ENCODE peak calls at places on chromosome 6, in eight cellular contexts. B is HepG2, P is endothelial cell of umbilical vein, N is transverse colon, A is H1, H is stomach, M is upper lobe of left lung, X is suprapubic skin. Y is an unnamed sample.

GRCh38 chr6:225121-225721 is 67.1 kb upstream of the DUSP22 start:
- DNase-seq in P (no peak), A (no peak), B (no peak), M (no peak), N (no peak), H (no peak), X (no peak), Y (no peak)

GRCh38 chr6:125722886-125723285 is 26.5 kb upstream of the HEY2 start:
- DNase-seq in X (no peak), H (no peak), B (no peak), P (no peak), A (no peak), M (no peak), N (no peak), Y (no peak)

GRCh38 chr6:147566244-147566898 is 57.9 kb downstream of the SAMD5 start:
- DNase-seq in M (no peak), H (no peak), P (no peak), N (no peak), A (no peak), B (no peak), X (no peak), Y (no peak)

GRCh38 chr6:89976141-89977020 is 82.1 kb downstream of the GJA10 start:
- DNase-seq in P (no peak), B (no peak), X (no peak), A (no peak), M (no peak), N (no peak), H (no peak), Y (no peak)

GRCh38 chr6:161941565-161941964 is 667.7 kb upstream of the AGPAT4 start:
- DNase-seq in X (no peak), A (no peak), N (peak), B (no peak), H (no peak), P (no peak), M (no peak), Y (no peak)

GRCh38 chr6:53020005-53020744 is 25.1 kb upstream of the GSTA4 start:
- DNase-seq in H (no peak), P (no peak), M (no peak), N (no peak), A (no peak), B (no peak), X (no peak), Y (no peak)

GRCh38 chr6:166078294-166078693 is 89.4 kb downstream of the TBXT start:
- DNase-seq in H (no peak), N (no peak), B (no peak), X (no peak), P (no peak), A (no peak), M (no peak), Y (no peak)

GRCh38 chr6:107833136-107833535 is 9.0 kb upstream of the SCML4 start:
- DNase-seq in B (no peak), P (no peak), X (no peak), H (no peak), M (no peak), N (no peak), A (no peak), Y (no peak)

GRCh38 chr6:146027586-146028249 is 1.1 kb upstream of the GRM1 start:
- DNase-seq in H (no peak), P (no peak), M (no peak), N (peak), X (no peak), B (no peak), A (peak), Y (no peak)

GRCh38 chr6:106360410-106360988 is at the start of gene CRYBG1:
- DNase-seq in H (peak), P (peak), B (peak), A (peak), X (peak), M (peak), N (peak), Y (peak)

GRCh38 chr6:169859978-169860703 is 108.7 kb downstream of the ERMARD start:
- DNase-seq in N (no peak), M (peak), P (no peak), B (no peak), H (peak), X (no peak), A (peak), Y (no peak)

GRCh38 chr6:154732538-154732823 is 735 bp upstream of the SCAF8 start:
- DNase-seq in M (no peak), X (no peak), H (no peak), N (no peak), P (no peak), B (no peak), A (no peak), Y (no peak)

GRCh38 chr6:52420668-52421358 is 671 bp downstream of the EFHC1 start:
- DNase-seq in B (peak), X (no peak), N (peak), M (no peak), A (peak), H (no peak), P (no peak), Y (peak)

GRCh38 chr6:69416739-69417138 is 380.1 kb downstream of the LMBRD1 start:
- DNase-seq in M (no peak), X (no peak), N (no peak), A (no peak), B (no peak), P (no peak), H (no peak), Y (no peak)

GRCh38 chr6:119887671-119888070 is 538.1 kb upstream of the MAN1A1 start:
- DNase-seq in B (no peak), N (no peak), P (no peak), X (no peak), A (no peak), M (no peak), H (no peak), Y (no peak)

GRCh38 chr6:42405025-42405424 is 46.7 kb downstream of the TRERF1 start:
- DNase-seq in B (no peak), H (no peak), N (no peak), X (no peak), M (no peak), A (no peak), P (no peak), Y (no peak)

GRCh38 chr6:81003156-81003555 is 749.3 kb downstream of the TENT5A start:
- DNase-seq in H (no peak), X (no peak), A (no peak), N (no peak), B (no peak), M (no peak), P (no peak), Y (no peak)

GRCh38 chr6:156685823-156686428 is 91.3 kb upstream of the ARID1B start:
- DNase-seq in H (no peak), A (no peak), M (no peak), X (no peak), P (no peak), B (no peak), N (no peak), Y (no peak)

GRCh38 chr6:158020272-158020711 is 38.6 kb downstream of the SYNJ2 start:
- DNase-seq in A (no peak), N (no peak), P (no peak), B (no peak), H (no peak), M (no peak), X (no peak), Y (no peak)

GRCh38 chr6:139369568-139370046 is 4.8 kb downstream of the CITED2 start:
- DNase-seq in A (no peak), M (no peak), B (peak), N (no peak), X (no peak), P (peak), H (no peak), Y (no peak)

GRCh38 chr6:113825776-113826175 is 31.4 kb upstream of the MARCKS start:
- DNase-seq in P (no peak), N (peak), B (no peak), M (peak), X (peak), A (no peak), H (peak), Y (peak)

GRCh38 chr6:112027942-112028674 is 25.8 kb upstream of the CCN6 start:
- DNase-seq in H (no peak), A (no peak), B (no peak), P (no peak), N (no peak), M (no peak), X (no peak), Y (no peak)

GRCh38 chr6:52305948-52306767 is 21.6 kb upstream of the MCM3 start:
- DNase-seq in A (no peak), H (no peak), X (no peak), N (no peak), M (no peak), P (no peak), B (no peak), Y (no peak)

GRCh38 chr6:70166088-70166958 is 136.6 kb downstream of the COL9A1 start:
- DNase-seq in M (peak), N (peak), B (peak), A (peak), X (no peak), P (peak), H (peak), Y (no peak)

GRCh38 chr6:86937219-86938079 is at the start of gene HTR1E:
- DNase-seq in H (peak), M (peak), P (peak), X (no peak), B (peak), A (peak), N (no peak), Y (no peak)

GRCh38 chr6:113050010-113050893 is 703.1 kb downstream of the RFPL4B start:
- DNase-seq in X (no peak), N (no peak), P (peak), A (no peak), H (no peak), M (no peak), B (no peak), Y (no peak)

GRCh38 chr6:167762259-167762962 is 64.3 kb upstream of the AFDN start:
- DNase-seq in P (no peak), A (no peak), M (no peak), X (peak), H (no peak), B (peak), N (no peak), Y (no peak)

GRCh38 chr6:18216411-18216810 is 47.9 kb downstream of the DEK start:
- DNase-seq in B (no peak), M (no peak), N (no peak), X (no peak), A (no peak), H (no peak), P (no peak), Y (no peak)

GRCh38 chr6:134678436-134678889 is 271.4 kb downstream of the ALDH8A1 start:
- DNase-seq in N (peak), B (no peak), M (no peak), X (no peak), P (peak), A (no peak), H (peak), Y (no peak)

GRCh38 chr6:145887969-145888368 is 73.4 kb upstream of the FBXO30 start:
- DNase-seq in P (peak), B (no peak), M (no peak), H (no peak), X (no peak), N (no peak), A (no peak), Y (peak)

GRCh38 chr6:41531591-41532582 is 14.3 kb upstream of the FOXP4 start:
- DNase-seq in H (no peak), X (no peak), P (peak), M (no peak), N (peak), B (no peak), A (no peak), Y (no peak)

GRCh38 chr6:86511962-86512361 is 425.4 kb upstream of the HTR1E start:
- DNase-seq in P (no peak), M (no peak), B (no peak), N (no peak), H (no peak), X (no peak), A (no peak), Y (no peak)

DNA sequence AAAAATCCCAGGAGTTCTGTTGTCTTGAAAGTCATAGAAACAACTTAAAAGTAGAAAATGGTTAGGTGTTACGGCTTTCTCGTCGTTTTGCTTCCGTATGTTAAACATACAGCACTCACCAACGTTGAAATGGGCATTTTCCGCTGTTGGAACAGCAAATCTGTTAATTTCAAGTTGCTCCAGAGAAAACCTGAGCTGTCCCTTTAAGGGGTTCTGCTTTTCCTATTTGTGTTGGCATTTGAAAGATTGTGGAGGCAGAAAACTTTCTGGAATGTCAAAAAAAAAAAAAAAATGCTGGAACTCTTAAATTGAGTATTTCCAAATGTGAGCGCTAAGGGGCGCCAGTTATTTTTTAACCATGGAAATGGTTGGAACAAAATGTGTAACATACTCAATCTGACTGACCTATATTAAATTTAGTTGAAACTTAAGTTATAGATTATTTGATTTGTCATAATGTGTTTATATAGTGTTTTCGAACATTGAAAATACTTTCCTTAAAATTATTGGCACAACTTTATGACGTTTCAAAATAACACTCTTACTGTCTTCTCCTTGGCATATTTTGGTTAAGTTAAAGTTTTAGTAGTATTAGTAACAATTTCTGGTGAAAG is 2.2 kb downstream of the QKI start:
- DNase-seq in A (no peak), H (peak), M (no peak), N (peak), X (no peak), P (peak), B (peak), Y (peak)
- TF ChIP-seq POLR2AphosphoS5 in A (no peak), H (peak), M (no peak), N (peak), X (no peak), P (no peak), B (no peak), Y (peak)

GRCh38 chr6:35051997-35052583 is 89.0 kb downstream of the TCP11 start:
- DNase-seq in H (no peak), M (no peak), A (no peak), N (no peak), B (peak), X (no peak), P (no peak), Y (peak)
- H3K27ac ChIP-seq in H (peak), M (peak), A (no peak), N (peak), B (peak), X (peak), P (no peak), Y (peak)

DNA sequence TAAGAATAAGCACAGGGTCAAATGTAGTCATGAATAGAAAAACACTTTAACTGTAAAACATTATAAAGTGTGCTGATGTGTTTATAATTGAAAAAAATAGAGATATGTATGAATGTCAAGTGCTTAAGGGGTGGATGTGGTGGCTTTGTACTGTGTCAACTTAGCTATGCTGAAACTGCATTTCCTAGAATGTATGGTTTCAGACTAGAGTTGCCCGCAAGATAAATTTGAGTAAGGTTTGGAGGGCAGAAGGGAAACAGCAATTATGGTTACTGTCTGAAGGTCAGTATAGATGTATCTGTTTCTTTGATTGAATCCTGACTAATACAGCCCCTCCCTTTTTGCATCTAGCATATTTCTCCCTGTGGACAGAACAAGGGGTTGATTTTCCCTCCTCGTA is 288.1 kb upstream of the MOCS1 start:
- DNase-seq in N (no peak), P (no peak), M (no peak), A (no peak), X (no peak), B (no peak), H (no peak), Y (no peak)
- TF ChIP-seq POLR2A in N (no peak), P (no peak), M (no peak), A (no peak), X (no peak), B (no peak), H (no peak), Y (no peak)

GRCh38 chr6:20156824-20157223 is 55.4 kb downstream of the MBOAT1 start:
- DNase-seq in M (no peak), H (no peak), P (no peak), N (peak), A (no peak), X (no peak), B (no peak), Y (no peak)
- TF ChIP-seq POLR2AphosphoS5 in M (no peak), H (no peak), P (no peak), N (no peak), A (no peak), X (no peak), B (no peak), Y (no peak)

Y was measured in sigmoid colon.